ENCODE peak calls at places on chromosomes 13 and 19, in nine cellular contexts. Z, B, E, Q, C, D, F, H and X are unnamed samples.

GRCh38 chr19:1273263-1274041 is 1.9 kb upstream of the FAM174C start:
- DNase-seq in Z (no peak), B (no peak), E (no peak), Q (no peak), C (no peak), D (no peak), F (no peak), H (no peak), X (peak)

GRCh38 chr13:30142502-30143211 is 164.7 kb downstream of the KATNAL1 start:
- DNase-seq in Z (no peak), B (no peak), E (peak), Q (no peak), C (no peak), D (no peak), F (no peak), H (peak), X (peak)

GRCh38 chr13:110017379-110017778 is 231.0 kb upstream of the IRS2 start:
- DNase-seq in Z (no peak), B (no peak), E (peak), Q (no peak), C (no peak), D (no peak), F (no peak), H (no peak), X (peak)

GRCh38 chr19:8461891-8462290 is 17.1 kb downstream of the HNRNPM start:
- DNase-seq in Z (no peak), B (no peak), E (no peak), Q (no peak), C (no peak), D (no peak), F (no peak), H (no peak), X (no peak)

GRCh38 chr13:113041821-113042335 is 63.7 kb upstream of the F7 start:
- DNase-seq in Z (no peak), B (no peak), E (no peak), Q (no peak), C (no peak), D (no peak), F (no peak), H (no peak), X (no peak)

GRCh38 chr19:18456279-18456678 is 18.3 kb upstream of the ISYNA1 start:
- DNase-seq in Z (no peak), B (no peak), E (no peak), Q (no peak), C (no peak), D (no peak), F (no peak), H (no peak), X (no peak)

GRCh38 chr13:20370815-20371421 is 138.8 kb upstream of the GJB6 start:
- DNase-seq in Z (no peak), B (no peak), E (no peak), Q (no peak), C (no peak), D (no peak), F (no peak), H (no peak), X (no peak)

GRCh38 chr13:97849305-97849704 is 104.2 kb upstream of the IPO5 start:
- DNase-seq in Z (peak), B (no peak), E (no peak), Q (no peak), C (no peak), D (no peak), F (peak), H (no peak), X (peak)

GRCh38 chr19:48511800-48512503 is at the start of gene LMTK3:
- DNase-seq in Z (no peak), B (peak), E (no peak), Q (peak), C (peak), D (no peak), F (no peak), H (no peak), X (peak)

GRCh38 chr13:112859817-112860190 is 109.2 kb upstream of the MCF2L start:
- DNase-seq in Z (no peak), B (no peak), E (no peak), Q (no peak), C (no peak), D (no peak), F (no peak), H (no peak), X (peak)

GRCh38 chr13:73368608-73369007 is 309.8 kb downstream of the KLF5 start:
- DNase-seq in Z (no peak), B (no peak), E (no peak), Q (no peak), C (no peak), D (no peak), F (no peak), H (no peak), X (no peak)

GRCh38 chr19:1232652-1233360 is 5.0 kb downstream of the CBARP start:
- DNase-seq in Z (no peak), B (no peak), E (no peak), Q (no peak), C (no peak), D (no peak), F (no peak), H (peak), X (peak)

GRCh38 chr19:22422220-22422619 is at the start of gene ZNF98:
- DNase-seq in Z (no peak), B (no peak), E (no peak), Q (peak), C (no peak), D (no peak), F (no peak), H (peak), X (no peak)

GRCh38 chr13:89695343-89696257 is 1651.9 kb upstream of the MIR17HG start:
- DNase-seq in Z (peak), B (no peak), E (no peak), Q (peak), C (no peak), D (no peak), F (peak), H (no peak), X (peak)